ENCODE peak calls at places on chromosomes 12 and 14, in six cellular contexts. Q is HEK293T, G is Caco-2, N is iPS-NIHi11, S is transverse colon, P is NCI-H748 treated with DMSO at 0.1 percent for 48 hours. K is an unnamed sample.

GRCh38 chr12:49515266-49515665 is 23.6 kb upstream of the KCNH3 start:
- DNase-seq in N (no peak), P (no peak), S (no peak), Q (no peak), G (no peak), K (no peak)

GRCh38 chr14:34424488-34424887 is 37.6 kb downstream of the SPTSSA start:
- DNase-seq in Q (no peak), G (no peak), P (no peak), N (no peak), S (no peak), K (no peak)

GRCh38 chr12:116244474-116245090 is 32.9 kb downstream of the MED13L start:
- DNase-seq in G (no peak), N (no peak), Q (no peak), S (no peak), P (no peak), K (no peak)

GRCh38 chr12:124515981-124516380 is 51.4 kb downstream of the NCOR2 start:
- DNase-seq in Q (no peak), P (no peak), S (no peak), G (no peak), N (no peak), K (no peak)

GRCh38 chr12:64582111-64582510 is 28.2 kb upstream of the RASSF3 start:
- DNase-seq in Q (no peak), G (no peak), N (no peak), P (no peak), S (no peak), K (no peak)

GRCh38 chr12:68769941-68770340 is 24.0 kb downstream of the SLC35E3 start:
- DNase-seq in P (no peak), S (no peak), G (no peak), Q (no peak), N (no peak), K (no peak)

GRCh38 chr14:28242895-28243294 is 523.7 kb upstream of the FOXG1 start:
- DNase-seq in P (peak; percentile 64), S (no peak), G (no peak), N (no peak), Q (no peak), K (no peak)

GRCh38 chr14:33966276-33966675 is 15.4 kb upstream of the EGLN3 start:
- DNase-seq in G (no peak), N (no peak), P (no peak), Q (no peak), S (no peak), K (no peak)

GRCh38 chr14:69012251-69012953 is 33.3 kb upstream of the ACTN1 start:
- DNase-seq in Q (no peak), P (no peak), S (no peak), G (no peak), N (no peak), K (no peak)

GRCh38 chr14:88232783-88233182 is 90.3 kb downstream of the KCNK10 start:
- DNase-seq in Q (no peak), N (no peak), P (no peak), S (no peak), G (no peak), K (no peak)

K was measured in HuH-7.5.